ENCODE peak calls at places on chromosomes 12 and 14, in six cellular contexts. One of them, this sample, is unnamed.

GRCh38 chr14:75952489-75952888 is 29.3 kb downstream of the TGFB3 start:
- DNase-seq in GM23338: no peak
- DNase-seq in fibroblast of lung: no peak
- DNase-seq in mesenchymal stem cell: no peak
- DNase-seq in iPS DF 6.9: no peak
- DNase-seq in uterus: no peak
- DNase-seq in this sample: no peak

GRCh38 chr12:11085419-11085818 is 6.7 kb downstream of the TAS2R43 start:
- DNase-seq in GM23338: no peak
- DNase-seq in fibroblast of lung: no peak
- DNase-seq in mesenchymal stem cell: no peak
- DNase-seq in iPS DF 6.9: no peak
- DNase-seq in uterus: no peak
- DNase-seq in this sample: no peak

GRCh38 chr14:100546051-100546443 is 41.2 kb downstream of the BEGAIN start:
- DNase-seq in GM23338: no peak
- DNase-seq in fibroblast of lung: no peak
- DNase-seq in mesenchymal stem cell: no peak
- DNase-seq in iPS DF 6.9: no peak
- DNase-seq in uterus: peak; percentile 36
- DNase-seq in this sample: no peak

GRCh38 chr12:69998011-69998410 is 173.0 kb downstream of the MYRFL start:
- DNase-seq in GM23338: no peak
- DNase-seq in fibroblast of lung: no peak
- DNase-seq in mesenchymal stem cell: no peak
- DNase-seq in iPS DF 6.9: no peak
- DNase-seq in uterus: no peak
- DNase-seq in this sample: no peak

GRCh38 chr12:32688786-32689185 is 9.7 kb downstream of the DNM1L start:
- DNase-seq in GM23338: peak; percentile 54
- DNase-seq in fibroblast of lung: no peak
- DNase-seq in mesenchymal stem cell: no peak
- DNase-seq in iPS DF 6.9: no peak
- DNase-seq in uterus: no peak
- DNase-seq in this sample: no peak

GRCh38 chr14:78197088-78197487 is 26.9 kb downstream of the NRXN3 start:
- DNase-seq in GM23338: no peak
- DNase-seq in fibroblast of lung: no peak
- DNase-seq in mesenchymal stem cell: no peak
- DNase-seq in iPS DF 6.9: no peak
- DNase-seq in uterus: no peak
- DNase-seq in this sample: no peak

GRCh38 chr14:82251434-82251833 is 717.8 kb upstream of the SEL1L start:
- DNase-seq in GM23338: peak; percentile 63
- DNase-seq in fibroblast of lung: no peak
- DNase-seq in mesenchymal stem cell: no peak
- DNase-seq in iPS DF 6.9: no peak
- DNase-seq in uterus: no peak
- DNase-seq in this sample: no peak

GRCh38 chr14:51474854-51475253 is 176.9 kb upstream of the FRMD6 start:
- DNase-seq in GM23338: no peak
- DNase-seq in fibroblast of lung: no peak
- DNase-seq in mesenchymal stem cell: no peak
- DNase-seq in iPS DF 6.9: no peak
- DNase-seq in uterus: no peak
- DNase-seq in this sample: no peak

GRCh38 chr12:108323581-108323980 is 15.5 kb downstream of the CMKLR1 start:
- DNase-seq in GM23338: no peak
- DNase-seq in fibroblast of lung: no peak
- DNase-seq in mesenchymal stem cell: no peak
- DNase-seq in iPS DF 6.9: no peak
- DNase-seq in uterus: no peak
- DNase-seq in this sample: no peak

GRCh38 chr12:52871291-52871961 is 22.6 kb upstream of the KRT78 start:
- DNase-seq in GM23338: no peak
- DNase-seq in fibroblast of lung: peak; percentile 85
- DNase-seq in mesenchymal stem cell: peak; percentile 84
- DNase-seq in iPS DF 6.9: no peak
- DNase-seq in uterus: no peak
- DNase-seq in this sample: peak; percentile 89

GRCh38 chr12:122726056-122726558 is 4.5 kb downstream of the HCAR1 start:
- DNase-seq in GM23338: peak; percentile 42
- DNase-seq in fibroblast of lung: no peak
- DNase-seq in mesenchymal stem cell: no peak
- DNase-seq in iPS DF 6.9: no peak
- DNase-seq in uterus: no peak
- DNase-seq in this sample: no peak

GRCh38 chr12:125518074-125518473 is 452.8 kb downstream of the AACS start:
- DNase-seq in GM23338: peak; percentile 65
- DNase-seq in fibroblast of lung: no peak
- DNase-seq in mesenchymal stem cell: no peak
- DNase-seq in iPS DF 6.9: peak; percentile 11
- DNase-seq in uterus: no peak
- DNase-seq in this sample: peak; percentile 8

GRCh38 chr12:128307791-128308190 is 40.8 kb downstream of the TMEM132C start:
- DNase-seq in GM23338: no peak
- DNase-seq in fibroblast of lung: no peak
- DNase-seq in mesenchymal stem cell: no peak
- DNase-seq in iPS DF 6.9: no peak
- DNase-seq in uterus: no peak
- DNase-seq in this sample: no peak

GRCh38 chr12:87270894-87271293 is 758.3 kb downstream of the C12orf50 start:
- DNase-seq in GM23338: no peak
- DNase-seq in fibroblast of lung: peak; percentile 35
- DNase-seq in mesenchymal stem cell: no peak
- DNase-seq in iPS DF 6.9: no peak
- DNase-seq in uterus: no peak
- DNase-seq in this sample: peak; percentile 52

GRCh38 chr12:11228268-11228879 is 41.1 kb downstream of the PRB3 start:
- DNase-seq in GM23338: peak; percentile 83
- DNase-seq in fibroblast of lung: peak; percentile 39
- DNase-seq in mesenchymal stem cell: peak; percentile 45
- DNase-seq in iPS DF 6.9: peak; percentile 73
- DNase-seq in uterus: no peak
- DNase-seq in this sample: peak; percentile 17

GRCh38 chr14:30572771-30573170 is 13.8 kb downstream of the G2E3 start:
- DNase-seq in GM23338: no peak
- DNase-seq in fibroblast of lung: no peak
- DNase-seq in mesenchymal stem cell: no peak
- DNase-seq in iPS DF 6.9: no peak
- DNase-seq in uterus: no peak
- DNase-seq in this sample: no peak

GRCh38 chr14:64800000-64800399 is 79.7 kb downstream of the SPTB start:
- DNase-seq in GM23338: peak; percentile 80
- DNase-seq in fibroblast of lung: peak; percentile 20
- DNase-seq in mesenchymal stem cell: peak; percentile 43
- DNase-seq in iPS DF 6.9: no peak
- DNase-seq in uterus: no peak
- DNase-seq in this sample: peak; percentile 51

GRCh38 chr14:71121711-71122110 is 214.5 kb downstream of the PCNX1 start:
- DNase-seq in GM23338: no peak
- DNase-seq in fibroblast of lung: no peak
- DNase-seq in mesenchymal stem cell: no peak
- DNase-seq in iPS DF 6.9: no peak
- DNase-seq in uterus: no peak
- DNase-seq in this sample: no peak
- H3K4me3 ChIP-seq in GM23338: no peak overlapping the region
- H3K4me3 ChIP-seq in fibroblast of lung: no peak overlapping the region
- H3K4me3 ChIP-seq in mesenchymal stem cell: no peak overlapping the region
- H3K4me3 ChIP-seq in iPS DF 6.9: no peak overlapping the region
- H3K4me3 ChIP-seq in uterus: no peak overlapping the region
- H3K4me3 ChIP-seq in this sample: no peak overlapping the region

DNA sequence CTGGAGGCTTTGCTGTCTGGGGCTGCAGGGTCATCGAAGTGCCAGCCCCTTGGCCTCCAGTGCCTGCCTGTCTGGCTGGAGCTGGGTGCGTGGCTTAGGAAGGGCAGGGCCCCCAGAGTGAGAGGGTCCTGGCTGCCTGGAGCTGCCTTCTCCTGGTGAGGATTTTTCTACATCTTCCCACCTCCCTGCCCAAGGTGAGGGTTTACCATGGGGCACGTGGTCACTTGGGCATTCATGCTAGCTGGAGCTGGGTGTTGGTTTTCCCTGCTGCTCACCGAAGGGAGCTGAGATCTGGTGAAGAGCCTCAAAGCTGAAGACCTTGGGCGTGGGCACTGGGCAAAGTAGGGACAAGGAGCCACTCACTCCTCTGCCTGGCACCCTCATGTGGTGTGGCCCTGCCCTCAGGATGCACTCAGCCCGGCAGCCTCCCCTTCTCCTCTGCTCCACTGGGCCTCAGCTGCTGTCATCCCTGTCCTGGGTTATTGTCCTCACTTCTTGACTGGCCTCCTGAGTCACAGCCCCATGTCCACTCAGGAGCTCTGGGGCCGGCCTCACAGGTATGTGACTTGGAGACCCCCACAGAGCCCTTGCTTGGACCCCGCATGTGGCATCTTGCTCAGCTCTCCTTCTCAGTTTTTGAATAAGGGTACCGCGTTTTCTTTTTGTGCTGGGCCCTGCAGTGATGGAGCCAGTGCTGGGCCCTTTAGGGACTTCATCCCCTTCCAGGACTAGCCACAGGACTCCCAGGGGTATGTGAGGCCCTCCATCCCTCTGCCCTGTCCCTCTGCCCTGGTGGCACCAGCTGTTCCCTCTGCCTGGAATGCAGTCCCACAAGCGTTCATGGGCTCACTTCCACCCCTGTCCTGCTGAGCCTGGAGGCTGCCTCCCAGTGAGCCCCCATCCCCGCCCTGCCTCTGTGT is 1.6 kb downstream of the CEP170B start:
- DNase-seq in GM23338: no peak
- DNase-seq in fibroblast of lung: no peak
- DNase-seq in mesenchymal stem cell: no peak
- DNase-seq in iPS DF 6.9: no peak
- DNase-seq in uterus: no peak
- DNase-seq in this sample: no peak
- H3K4me3 ChIP-seq in GM23338: peak overlapping the region; percentile 90
- H3K4me3 ChIP-seq in fibroblast of lung: peak overlapping the region; percentile 88
- H3K4me3 ChIP-seq in mesenchymal stem cell: peak overlapping the region; percentile 81
- H3K4me3 ChIP-seq in iPS DF 6.9: peak overlapping the region; percentile 80
- H3K4me3 ChIP-seq in uterus: peak overlapping the region; percentile 41
- H3K4me3 ChIP-seq in this sample: peak overlapping the region; percentile 77

GRCh38 chr14:39267592-39268112 is 33.9 kb downstream of the MIA2 start:
- DNase-seq in GM23338: peak; percentile 55
- DNase-seq in fibroblast of lung: peak; percentile 58
- DNase-seq in mesenchymal stem cell: no peak
- DNase-seq in iPS DF 6.9: no peak
- DNase-seq in uterus: no peak
- DNase-seq in this sample: no peak

GRCh38 chr14:39266871-39267591 is 33.3 kb downstream of the MIA2 start:
- DNase-seq in GM23338: peak; percentile 90
- DNase-seq in fibroblast of lung: peak; percentile 86
- DNase-seq in mesenchymal stem cell: peak; percentile 85
- DNase-seq in iPS DF 6.9: no peak
- DNase-seq in uterus: peak; percentile 80
- DNase-seq in this sample: peak; percentile 89

GRCh38 chr14:39265741-39266588 is 32.2 kb downstream of the MIA2 start:
- DNase-seq in GM23338: no peak
- DNase-seq in fibroblast of lung: peak; percentile 43
- DNase-seq in mesenchymal stem cell: peak; percentile 48
- DNase-seq in iPS DF 6.9: no peak
- DNase-seq in uterus: no peak
- DNase-seq in this sample: peak; percentile 56

GRCh38 chr14:39266589-39266870 is 32.8 kb downstream of the MIA2 start:
- DNase-seq in GM23338: no peak
- DNase-seq in fibroblast of lung: no peak
- DNase-seq in mesenchymal stem cell: no peak
- DNase-seq in iPS DF 6.9: no peak
- DNase-seq in uterus: peak; percentile 62
- DNase-seq in this sample: no peak

GRCh38 chr14:39268393-39268792 is 34.7 kb downstream of the MIA2 start:
- DNase-seq in GM23338: no peak
- DNase-seq in fibroblast of lung: peak; percentile 27
- DNase-seq in mesenchymal stem cell: peak; percentile 34
- DNase-seq in iPS DF 6.9: no peak
- DNase-seq in uterus: no peak
- DNase-seq in this sample: peak; percentile 20
- H3K4me3 ChIP-seq in GM23338: peak overlapping the region; percentile 68
- H3K4me3 ChIP-seq in fibroblast of lung: peak overlapping the region; percentile 97
- H3K4me3 ChIP-seq in mesenchymal stem cell: no peak overlapping the region
- H3K4me3 ChIP-seq in iPS DF 6.9: no peak overlapping the region
- H3K4me3 ChIP-seq in uterus: peak overlapping the region; percentile 87
- H3K4me3 ChIP-seq in this sample: peak overlapping the region; percentile 90

GRCh38 chr14:104139460-104140212 is 1.2 kb downstream of the KIF26A start:
- DNase-seq in GM23338: no peak
- DNase-seq in fibroblast of lung: no peak
- DNase-seq in mesenchymal stem cell: no peak
- DNase-seq in iPS DF 6.9: no peak
- DNase-seq in uterus: no peak
- DNase-seq in this sample: no peak
- H3K4me3 ChIP-seq in GM23338: peak overlapping the region; percentile 71
- H3K4me3 ChIP-seq in fibroblast of lung: no peak overlapping the region
- H3K4me3 ChIP-seq in mesenchymal stem cell: no peak overlapping the region
- H3K4me3 ChIP-seq in iPS DF 6.9: peak overlapping the region; percentile 68
- H3K4me3 ChIP-seq in uterus: peak overlapping the region; percentile 13
- H3K4me3 ChIP-seq in this sample: no peak overlapping the region

This sample was measured in cardiac fibroblast.